ENCODE peak calls at places on chromosomes 4 and X, in five cellular contexts. E is DND-41; M is GM23248; T is CD4-positive, alpha-beta T cell; F is cardiac muscle cell. Z is an unnamed sample.

GRCh38 chr4:153489856-153490558 is 23.8 kb downstream of the TMEM131L start:
- DNase-seq in M (no peak), F (peak), E (no peak), T (no peak), Z (no peak)

GRCh38 chr4:86005998-86006397 is 353.9 kb downstream of the MAPK10 start:
- DNase-seq in T (no peak), F (no peak), E (no peak), M (no peak), Z (no peak)

GRCh38 chrX:64975491-64975890 is 759 bp downstream of the ZC4H2 start:
- DNase-seq in E (peak), F (peak), T (no peak), M (peak), Z (peak)

GRCh38 chr4:44157611-44158277 is 290.9 kb downstream of the KCTD8 start:
- DNase-seq in M (peak), E (no peak), T (no peak), F (no peak), Z (no peak)

GRCh38 chrX:23832750-23833149 is 49.8 kb downstream of the SAT1 start:
- DNase-seq in T (no peak), E (no peak), M (no peak), F (no peak), Z (no peak)

GRCh38 chr4:6391852-6392188 is 80.6 kb downstream of the PPP2R2C start:
- DNase-seq in F (no peak), T (no peak), E (no peak), M (no peak), Z (no peak)

GRCh38 chrX:78708171-78708570 is 39.3 kb upstream of the LPAR4 start:
- DNase-seq in F (peak), E (peak), M (peak), T (no peak), Z (no peak)

GRCh38 chr4:139921551-139922184 is 232.3 kb downstream of the MAML3 start:
- DNase-seq in T (no peak), F (no peak), E (no peak), M (no peak), Z (no peak)

GRCh38 chrX:145729635-145730034 is 88.0 kb upstream of the SLITRK2 start:
- DNase-seq in E (no peak), F (no peak), M (no peak), T (no peak), Z (no peak)

GRCh38 chrX:14801136-14801535 is 71.7 kb downstream of the FANCB start:
- DNase-seq in M (peak), E (no peak), F (no peak), T (no peak), Z (no peak)

GRCh38 chr4:38233727-38234478 is 273.7 kb downstream of the PTTG2 start:
- DNase-seq in M (no peak), F (no peak), E (no peak), T (no peak), Z (no peak)

GRCh38 chrX:13151806-13152510 is 107.5 kb upstream of the FAM9C start:
- DNase-seq in M (peak), E (peak), F (peak), T (peak), Z (peak)

GRCh38 chrX:119541188-119541587 is 24.0 kb downstream of the STEEP1 start:
- DNase-seq in E (no peak), F (peak), T (no peak), M (peak), Z (no peak)

GRCh38 chr4:2790583-2791517 is 2.0 kb upstream of the SH3BP2 start:
- DNase-seq in F (no peak), E (no peak), T (no peak), M (no peak), Z (no peak)

GRCh38 chr4:184433258-184433892 is 41.0 kb downstream of the IRF2 start:
- DNase-seq in T (no peak), F (peak), E (no peak), M (no peak), Z (no peak)

GRCh38 chr4:77194989-77195388 is 38.0 kb downstream of the CCNG2 start:
- DNase-seq in E (no peak), T (no peak), M (no peak), F (no peak), Z (no peak)

GRCh38 chrX:44971674-44972073 is 98.7 kb downstream of the KDM6A start:
- DNase-seq in T (no peak), M (no peak), E (no peak), F (peak), Z (no peak)

GRCh38 chr4:141620715-141621114 is 15.7 kb upstream of the IL15 start:
- DNase-seq in F (no peak), T (no peak), M (no peak), E (no peak), Z (no peak)

GRCh38 chr4:53653484-53654053 is 62.3 kb upstream of the LNX1 start:
- DNase-seq in T (no peak), M (peak), F (peak), E (no peak), Z (no peak)

GRCh38 chr4:185290018-185290607 is 80.7 kb downstream of the SNX25 start:
- DNase-seq in T (no peak), M (no peak), F (no peak), E (no peak), Z (no peak)

GRCh38 chr4:160981083-160981482 is 1182.7 kb downstream of the FSTL5 start:
- DNase-seq in F (no peak), E (no peak), M (no peak), T (no peak), Z (no peak)

GRCh38 chr4:7957113-7957656 is 17.5 kb upstream of the AFAP1 start:
- DNase-seq in F (peak), E (no peak), M (no peak), T (no peak), Z (no peak)

GRCh38 chr4:25862411-25863346 is at the start of gene SEL1L3:
- DNase-seq in E (no peak), M (peak), T (peak), F (peak), Z (peak)

GRCh38 chrX:147736045-147736444 is 175.7 kb upstream of the FMR1 start:
- DNase-seq in E (peak), M (no peak), F (no peak), T (no peak), Z (no peak)

GRCh38 chr4:124334119-124334518 is 378.4 kb downstream of the ANKRD50 start:
- DNase-seq in F (peak), T (no peak), E (peak), M (peak), Z (no peak)

GRCh38 chr4:185374027-185374426 is 21.7 kb downstream of the LRP2BP start:
- DNase-seq in E (no peak), F (no peak), T (no peak), M (no peak), Z (no peak)

GRCh38 chrX:23756165-23756564 is 13.1 kb upstream of the ACOT9 start:
- DNase-seq in E (peak), M (peak), F (peak), T (peak), Z (peak)

GRCh38 chrX:70901465-70901864 is 7.0 kb downstream of the TEX11 start:
- DNase-seq in M (no peak), F (no peak), E (no peak), T (no peak), Z (no peak)

DNA sequence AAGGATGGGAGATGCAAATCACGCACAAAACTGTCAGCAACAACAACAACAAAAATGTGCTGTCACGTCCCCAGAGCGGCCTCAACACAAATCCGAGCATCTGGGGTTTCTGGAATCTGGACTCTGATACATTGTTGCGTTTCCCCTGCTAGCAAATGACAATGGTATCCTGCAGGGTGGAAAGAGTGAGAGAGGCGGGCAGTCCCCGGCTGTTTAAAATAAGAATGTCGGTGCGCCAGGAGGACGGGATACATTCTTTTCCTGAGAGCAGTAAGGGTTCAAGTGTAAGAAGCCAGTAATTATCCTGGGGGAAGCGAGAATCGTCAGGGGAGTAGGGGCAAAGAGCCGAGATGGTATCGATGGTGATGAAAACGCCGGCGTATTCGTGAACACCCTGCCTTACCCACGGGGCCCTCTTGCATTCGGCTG is 310.2 kb downstream of the ASMT start:
- DNase-seq in E (no peak), F (no peak), M (no peak), T (no peak), Z (no peak)
- H3K27ac ChIP-seq in E (no peak), F (no peak), M (no peak), T (no peak), Z (no peak)

DNA sequence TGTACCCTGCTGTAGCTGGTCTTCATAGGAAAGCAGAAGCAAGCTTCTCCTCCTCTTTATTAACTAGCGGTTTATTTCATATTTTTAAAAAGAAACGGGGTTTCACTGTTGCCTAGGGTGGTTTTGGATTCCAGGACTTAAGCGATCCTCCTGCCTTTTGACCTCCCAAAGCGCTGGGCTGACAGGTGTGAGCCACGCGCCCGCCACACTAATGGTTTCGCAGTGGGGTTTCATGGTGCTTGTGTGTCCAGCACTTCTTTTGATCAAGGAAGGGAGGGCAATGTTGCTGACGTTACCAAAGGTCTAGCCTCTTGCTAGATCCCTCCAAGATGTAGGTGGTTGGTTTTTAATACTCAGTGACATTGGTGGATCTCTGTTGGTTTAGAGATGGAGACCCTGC is 1.4 kb downstream of the MAEA start:
- DNase-seq in T (no peak), M (no peak), F (no peak), E (no peak), Z (no peak)
- H3K27ac ChIP-seq in T (no peak), M (peak), F (peak), E (peak), Z (peak)

DNA sequence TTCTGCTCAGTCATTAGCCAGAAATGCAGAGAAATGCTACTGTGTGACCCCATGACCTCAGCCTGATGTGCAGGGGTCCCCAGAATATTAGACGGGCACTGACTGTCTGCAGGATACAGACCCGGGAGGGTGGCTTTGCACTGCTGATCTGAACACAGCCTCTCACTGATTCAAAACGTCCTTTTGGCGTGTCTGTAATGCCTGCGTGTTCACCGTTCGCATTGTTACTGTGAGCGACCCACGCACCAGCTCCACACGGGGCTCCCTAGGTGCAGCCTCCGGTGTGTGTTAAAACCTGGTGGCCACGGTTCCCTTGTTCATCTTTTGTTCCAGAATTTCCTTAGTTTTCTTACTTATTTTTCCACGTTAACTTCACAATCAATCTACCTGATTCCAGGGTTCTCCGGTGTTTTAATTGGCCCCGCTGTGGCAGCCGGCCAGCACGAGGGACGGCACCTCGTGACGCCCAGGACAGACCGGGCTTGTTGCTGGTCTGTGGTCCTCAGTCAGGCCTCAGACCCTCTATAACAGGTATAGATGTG is 32.0 kb upstream of the SPON2 start:
- DNase-seq in E (peak), M (no peak), F (no peak), T (no peak), Z (no peak)
- H3K27ac ChIP-seq in E (peak), M (no peak), F (no peak), T (no peak), Z (no peak)

DNA sequence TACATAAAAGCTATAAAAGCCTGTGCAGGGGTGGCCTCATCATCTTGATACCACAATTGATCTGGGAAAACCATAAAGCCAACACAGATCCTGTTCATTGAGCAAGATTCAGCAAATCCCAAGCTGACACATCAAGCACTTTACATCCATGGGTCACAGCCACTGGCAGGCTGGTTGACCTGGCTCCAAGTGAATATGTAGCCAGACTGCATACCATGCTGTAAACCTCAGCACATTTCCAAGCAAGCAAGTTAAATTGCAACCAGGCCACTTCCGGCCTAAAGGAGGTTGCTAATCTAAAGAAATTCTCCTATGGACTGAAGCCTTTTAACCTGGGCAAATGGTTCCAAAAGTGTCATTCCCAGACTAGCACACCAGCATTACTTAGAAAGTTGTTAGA is 54.4 kb upstream of the USP26 start:
- DNase-seq in E (no peak), F (no peak), T (no peak), M (peak), Z (no peak)
- H3K27ac ChIP-seq in E (no peak), F (no peak), T (no peak), M (no peak), Z (no peak)

GRCh38 chrX:25002658-25003015 is 13.1 kb downstream of the ARX start:
- DNase-seq in E (no peak), F (no peak), M (no peak), T (no peak), Z (no peak)
- H3K27ac ChIP-seq in E (no peak), F (no peak), M (no peak), T (no peak), Z (no peak)

GRCh38 chrX:107684956-107685385 is 56.7 kb downstream of the PRPS1 start:
- DNase-seq in T (no peak), F (peak), E (no peak), M (no peak), Z (no peak)
- H3K27ac ChIP-seq in T (no peak), F (no peak), E (no peak), M (no peak), Z (no peak)